ENCODE peak calls at places on chromosome 6, in four cellular contexts. O is OCI-LY7, D is dorsolateral prefrontal cortex, C is pancreas. X is an unnamed sample.

GRCh38 chr6:150143521-150144293 is 863 bp downstream of the PPP1R14C start:
- DNase-seq in O (no peak), D (no peak), C (peak), X (no peak)

GRCh38 chr6:131362070-131362469 is 211.0 kb upstream of the ARG1 start:
- DNase-seq in C (no peak), O (no peak), D (no peak), X (no peak)

GRCh38 chr6:140475086-140475485 is 1100.6 kb upstream of the CITED2 start:
- DNase-seq in C (no peak), D (no peak), O (no peak), X (no peak)

GRCh38 chr6:41642090-41642959 is 4.1 kb downstream of the MDFI start:
- DNase-seq in C (no peak), O (no peak), D (no peak), X (no peak)

GRCh38 chr6:145626857-145627256 is 108.5 kb downstream of the EPM2A start:
- DNase-seq in O (no peak), C (no peak), D (no peak), X (peak)

GRCh38 chr6:74931567-74931966 is 274.3 kb downstream of the COL12A1 start:
- DNase-seq in D (no peak), C (no peak), O (no peak), X (no peak)

GRCh38 chr6:57127763-57128162 is 37.8 kb downstream of the ZNF451 start:
- DNase-seq in C (no peak), D (no peak), O (no peak), X (no peak)

GRCh38 chr6:115999256-115999655 is 61.4 kb downstream of the FRK start:
- DNase-seq in D (no peak), C (no peak), O (no peak), X (no peak)

GRCh38 chr6:32836873-32837272 is 1.7 kb downstream of the TAP2 start:
- DNase-seq in C (no peak), D (no peak), O (no peak), X (no peak)

GRCh38 chr6:7769702-7770101 is 43.8 kb downstream of the BMP6 start:
- DNase-seq in O (no peak), D (no peak), C (no peak), X (no peak)

GRCh38 chr6:104218132-104218531 is 641.6 kb downstream of the HACE1 start:
- DNase-seq in C (no peak), O (no peak), D (no peak), X (no peak)

GRCh38 chr6:109644131-109644530 is 46.9 kb downstream of the AK9 start:
- DNase-seq in C (no peak), O (no peak), D (no peak), X (no peak)

GRCh38 chr6:135576055-135576454 is 78.5 kb upstream of the AHI1 start:
- DNase-seq in D (no peak), O (no peak), C (no peak), X (no peak)

GRCh38 chr6:166597711-166598440 is 11.4 kb upstream of the RAMACL start:
- DNase-seq in O (no peak), C (no peak), D (peak), X (no peak)

GRCh38 chr6:33826537-33826936 is 22.7 kb upstream of the MLN start:
- DNase-seq in C (no peak), D (no peak), O (peak), X (no peak)

GRCh38 chr6:165585060-165585459 is 78.0 kb downstream of the PDE10A start:
- DNase-seq in O (no peak), C (no peak), D (no peak), X (no peak)

GRCh38 chr6:2756687-2757224 is 6.0 kb upstream of the MYLK4 start:
- DNase-seq in O (no peak), D (no peak), C (no peak), X (no peak)

GRCh38 chr6:161443868-161444267 is 170.0 kb upstream of the AGPAT4 start:
- DNase-seq in C (no peak), D (no peak), O (no peak), X (no peak)

GRCh38 chr6:43803783-43804549 is 34.0 kb downstream of the VEGFA start:
- DNase-seq in C (peak), D (no peak), O (no peak), X (peak)

GRCh38 chr6:64547594-64548268 is 912.1 kb downstream of the PHF3 start:
- DNase-seq in C (no peak), D (no peak), O (no peak), X (no peak)

GRCh38 chr6:22709804-22710203 is 140.4 kb downstream of the HDGFL1 start:
- DNase-seq in D (no peak), C (no peak), O (no peak), X (no peak)

GRCh38 chr6:22157233-22157632 is 139.6 kb downstream of the PRL start:
- DNase-seq in O (no peak), C (no peak), D (no peak), X (no peak)

GRCh38 chr6:159804504-159804903 is 4.4 kb downstream of the PNLDC1 start:
- DNase-seq in D (no peak), C (no peak), O (no peak), X (no peak)

GRCh38 chr6:114282268-114282667 is 60.6 kb downstream of the HS3ST5 start:
- DNase-seq in D (no peak), C (no peak), O (no peak), X (no peak)

GRCh38 chr6:4820704-4821276 is 44.6 kb downstream of the CDYL start:
- DNase-seq in D (no peak), O (no peak), C (no peak), X (no peak)

GRCh38 chr6:42507901-42508300 is 55.9 kb upstream of the UBR2 start:
- DNase-seq in O (no peak), D (no peak), C (no peak), X (peak)

GRCh38 chr6:149871182-149871581 is 7.0 kb upstream of the LRP11 start:
- DNase-seq in C (no peak), D (no peak), O (no peak), X (no peak)

GRCh38 chr6:25512560-25512959 is 139.5 kb upstream of the SCGN start:
- DNase-seq in O (no peak), C (no peak), D (no peak), X (no peak)

GRCh38 chr6:157715766-157716171 is 107.3 kb upstream of the SNX9 start:
- DNase-seq in O (no peak), C (no peak), D (no peak), X (peak)

GRCh38 chr6:41942045-41942851 is 640 bp upstream of the CCND3 start:
- DNase-seq in O (peak), D (no peak), C (no peak), X (no peak)

GRCh38 chr6:12296255-12296573 is 6.1 kb downstream of the EDN1 start:
- DNase-seq in C (no peak), O (no peak), D (no peak), X (peak)

GRCh38 chr6:169292340-169293124 is 38.9 kb upstream of the THBS2 start:
- DNase-seq in O (no peak), C (no peak), D (no peak), X (peak)

GRCh38 chr6:19325335-19325789 is 511.8 kb upstream of the ID4 start:
- DNase-seq in D (no peak), O (no peak), C (no peak), X (peak)

GRCh38 chr6:97322226-97322625 is 39.2 kb upstream of the MMS22L start:
- DNase-seq in O (no peak), C (no peak), D (no peak), X (no peak)

GRCh38 chr6:4664117-4664626 is 112.0 kb upstream of the CDYL start:
- DNase-seq in D (peak), C (no peak), O (no peak), X (peak)

GRCh38 chr6:8082954-8083858 is 19.0 kb upstream of the BLOC1S5 start:
- DNase-seq in D (no peak), C (no peak), O (no peak), X (peak)

GRCh38 chr6:8783191-8783590 is 347.8 kb upstream of the SLC35B3 start:
- DNase-seq in C (no peak), O (no peak), D (no peak), X (no peak)

GRCh38 chr6:50381106-50381415 is 331.3 kb upstream of the DEFB112 start:
- DNase-seq in C (no peak), D (no peak), O (no peak), X (no peak)

GRCh38 chr6:65623569-65623968 is 83.5 kb downstream of the EYS start:
- DNase-seq in C (no peak), D (no peak), O (no peak), X (no peak)

GRCh38 chr6:4668271-4669179 is 107.7 kb upstream of the CDYL start:
- DNase-seq in C (no peak), D (no peak), O (no peak), X (no peak)

DNA sequence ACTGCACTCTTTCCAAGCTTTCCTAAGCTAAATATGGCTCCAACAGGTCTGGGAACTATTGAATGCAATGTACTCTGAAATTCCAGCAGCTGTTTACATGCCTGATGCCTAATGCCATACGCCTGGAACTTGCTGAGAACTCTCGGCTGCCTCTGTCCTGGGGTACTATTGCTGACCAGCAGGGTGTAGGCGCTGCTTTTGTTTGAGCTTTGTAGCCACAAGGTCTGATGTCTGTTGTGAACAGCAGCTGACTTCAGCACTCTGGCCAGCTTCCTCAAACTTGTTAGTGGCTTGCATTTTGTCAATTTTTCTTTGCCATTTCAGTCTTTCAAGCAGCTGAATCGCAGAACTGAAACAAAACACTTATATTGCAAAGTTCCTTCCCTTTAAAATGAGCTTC is 26.7 kb downstream of the SAYSD1 start:
- DNase-seq in O (peak), C (no peak), D (no peak), X (peak)
- TF ChIP-seq CTCF in O (no peak), C (no peak), D (no peak), X (peak)

GRCh38 chr6:85579581-85579980 is 14.1 kb downstream of the SNX14 start:
- DNase-seq in O (no peak), D (no peak), C (no peak), X (peak)

GRCh38 chr6:85580104-85580877 is 13.4 kb downstream of the SNX14 start:
- DNase-seq in C (no peak), O (no peak), D (no peak), X (peak)

GRCh38 chr6:85576479-85576878 is 17.2 kb downstream of the SNX14 start:
- DNase-seq in O (no peak), D (no peak), C (no peak), X (no peak)

GRCh38 chr6:85569323-85569722 is 24.3 kb downstream of the SNX14 start:
- DNase-seq in C (no peak), O (no peak), D (no peak), X (no peak)

DNA sequence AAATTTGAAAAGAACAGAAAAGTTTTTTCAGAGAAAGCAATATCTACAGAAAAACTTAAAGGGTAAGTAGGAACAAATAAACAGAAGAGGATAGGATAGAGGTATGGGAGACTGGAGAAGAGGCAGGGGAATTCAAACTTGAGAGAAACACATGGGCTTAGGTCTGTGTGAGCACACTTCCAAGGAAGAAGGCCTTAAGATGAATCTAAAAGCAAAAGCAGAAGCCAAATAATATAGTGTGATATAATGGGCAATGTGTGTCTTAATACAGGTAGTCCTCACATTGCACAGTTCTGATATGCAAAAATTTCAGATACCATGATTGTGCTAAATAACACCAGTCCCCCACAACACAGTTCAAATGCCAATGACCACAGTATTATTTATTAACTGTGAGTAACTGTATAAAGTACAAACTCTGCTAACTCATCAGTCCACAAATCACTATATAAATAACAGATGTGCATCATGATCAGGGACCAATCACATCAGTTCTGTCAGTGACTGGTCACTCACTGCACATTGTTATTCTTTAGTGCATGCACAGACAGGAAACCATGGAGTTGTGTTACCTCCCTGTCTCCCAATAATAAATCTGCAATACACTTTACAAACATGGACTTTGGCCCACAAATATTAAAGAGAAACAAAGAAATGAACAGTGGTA is 18.6 kb downstream of the SNX14 start:
- DNase-seq in D (no peak), O (no peak), C (no peak), X (peak)
- H3K27ac ChIP-seq in D (no peak), O (no peak), C (no peak), X (peak)

GRCh38 chr6:92125681-92126080 is 1293.7 kb downstream of the EPHA7 start:
- DNase-seq in D (no peak), O (no peak), C (no peak), X (no peak)

GRCh38 chr6:92124126-92124525 is 1295.2 kb downstream of the EPHA7 start:
- DNase-seq in O (no peak), D (no peak), C (no peak), X (no peak)

GRCh38 chr6:92121228-92121627 is 1298.1 kb downstream of the EPHA7 start:
- DNase-seq in C (no peak), D (no peak), O (no peak), X (no peak)

GRCh38 chr6:92126088-92126487 is 1293.3 kb downstream of the EPHA7 start:
- DNase-seq in D (no peak), O (no peak), C (no peak), X (peak)

DNA sequence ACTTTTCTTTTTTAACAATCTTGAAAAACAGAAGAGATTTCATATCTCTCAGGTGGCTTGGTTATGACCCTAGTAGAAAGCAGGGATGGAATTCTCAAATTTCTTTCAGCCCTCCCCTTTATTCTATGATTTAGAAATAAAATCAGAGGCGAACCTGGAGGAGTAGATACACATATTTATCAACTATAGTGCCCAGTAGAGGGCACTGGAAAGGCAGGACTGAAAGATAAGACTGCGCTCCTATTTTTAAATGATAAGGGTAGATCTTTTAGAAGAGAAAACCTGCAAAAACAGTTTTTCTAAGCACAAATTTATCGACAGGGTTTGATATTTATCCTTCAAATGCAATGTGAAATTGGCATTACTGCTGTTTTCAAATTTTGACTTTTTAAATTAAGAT is 1296.6 kb downstream of the EPHA7 start:
- DNase-seq in D (no peak), C (no peak), O (peak), X (peak)
- TF ChIP-seq CTCF in D (peak), C (peak), O (peak), X (peak)

DNA sequence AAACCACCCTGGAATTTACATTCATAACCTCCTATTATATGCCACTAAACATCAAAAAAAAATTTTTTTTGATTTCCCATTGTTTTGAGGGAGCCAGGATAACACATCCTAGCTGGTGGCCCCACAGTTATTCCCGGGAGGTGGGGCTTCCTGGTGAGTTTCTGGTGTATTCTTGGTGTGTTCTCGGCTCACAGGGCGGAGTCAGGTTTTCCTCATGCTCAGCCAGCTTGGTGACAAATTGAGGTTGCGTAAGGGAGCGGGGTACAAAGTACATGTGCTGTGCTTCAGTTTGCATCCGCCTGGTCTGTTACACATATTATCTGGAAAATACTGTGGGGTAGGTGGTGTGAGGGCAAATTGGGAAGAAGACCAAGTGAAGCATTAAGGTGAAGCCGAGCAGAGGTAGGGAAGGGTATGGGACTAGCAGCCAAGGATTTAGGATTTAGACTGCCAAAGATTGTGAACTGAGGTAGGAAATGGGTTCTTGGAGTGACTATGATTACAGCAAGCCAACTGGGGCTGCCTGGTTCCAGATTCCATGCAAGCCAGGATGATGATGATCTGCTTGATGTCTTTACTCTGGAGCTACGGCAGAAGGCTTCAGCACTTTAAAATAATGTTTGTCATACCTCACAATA is 46.2 kb upstream of the EEF1A1 start:
- DNase-seq in D (no peak), O (no peak), C (peak), X (peak)
- H3K27ac ChIP-seq in D (no peak), O (no peak), C (peak), X (peak)

GRCh38 chr6:123777554-123777953 is 26.1 kb upstream of the NKAIN2 start:
- DNase-seq in D (no peak), C (no peak), O (no peak), X (no peak)
- TF ChIP-seq CTCF in D (peak), C (no peak), O (peak), X (peak)

GRCh38 chr6:119466226-119466625 is 116.7 kb upstream of the MAN1A1 start:
- DNase-seq in C (no peak), O (no peak), D (no peak), X (no peak)

GRCh38 chr6:119459207-119459974 is 109.8 kb upstream of the MAN1A1 start:
- DNase-seq in O (peak), C (no peak), D (no peak), X (no peak)

GRCh38 chr6:119463081-119463626 is 113.6 kb upstream of the MAN1A1 start:
- DNase-seq in C (no peak), D (no peak), O (peak), X (no peak)

GRCh38 chr6:119461187-119461586 is 111.6 kb upstream of the MAN1A1 start:
- DNase-seq in D (no peak), C (no peak), O (no peak), X (no peak)
- H3K27ac ChIP-seq in D (no peak), C (no peak), O (no peak), X (no peak)

X was measured in hepatocyte.